ENCODE peak calls at places on chromosome 1, in four cellular contexts. A is kidney; G is CD8-positive, alpha-beta T cell; D is dorsolateral prefrontal cortex. T is an unnamed sample.

GRCh38 chr1:210332719-210333398 is 4.2 kb downstream of the HHAT start:
- DNase-seq in A (no peak), G (peak; percentile 8), D (no peak), T (no peak)

GRCh38 chr1:81950037-81950436 is 149.3 kb downstream of the ADGRL2 start:
- DNase-seq in G (no peak), D (no peak), A (no peak), T (no peak)

GRCh38 chr1:245578751-245579150 is 424.0 kb downstream of the KIF26B start:
- DNase-seq in D (no peak), G (no peak), A (no peak), T (no peak)

GRCh38 chr1:8077120-8077573 is 51.0 kb upstream of the ERRFI1 start:
- DNase-seq in G (no peak), D (no peak), A (peak; percentile 86), T (no peak)

GRCh38 chr1:2044510-2045319 is 5.5 kb upstream of the PRKCZ start:
- DNase-seq in G (peak; percentile 69), D (no peak), A (peak; percentile 89), T (peak; percentile 81)

GRCh38 chr1:97902067-97902466 is 18.8 kb downstream of the DPYD start:
- DNase-seq in G (no peak), A (no peak), D (no peak), T (no peak)

GRCh38 chr1:198079432-198079951 is 77.3 kb upstream of the NEK7 start:
- DNase-seq in D (no peak), A (no peak), G (no peak), T (no peak)

GRCh38 chr1:10509823-10510509 is 35.2 kb downstream of the PEX14 start:
- DNase-seq in A (no peak), G (no peak), D (no peak), T (no peak)

GRCh38 chr1:75134939-75135828 is 996 bp downstream of the LHX8 start:
- DNase-seq in A (no peak), G (no peak), D (no peak), T (no peak)

GRCh38 chr1:197928849-197929336 is 11.7 kb downstream of the LHX9 start:
- DNase-seq in G (no peak), D (no peak), A (no peak), T (no peak)

GRCh38 chr1:99527078-99527477 is 118.8 kb upstream of the PALMD start:
- DNase-seq in A (no peak), G (no peak), D (no peak), T (no peak)

GRCh38 chr1:966603-967295 is 467 bp downstream of the PLEKHN1 start:
- DNase-seq in D (no peak), G (peak; percentile 32), A (peak; percentile 94), T (peak; percentile 75)

GRCh38 chr1:39509360-39510009 is 18.0 kb downstream of the BMP8A start:
- DNase-seq in A (peak; percentile 85), G (no peak), D (no peak), T (peak; percentile 66)

GRCh38 chr1:116508984-116509980 is 61.5 kb downstream of the CD58 start:
- DNase-seq in G (no peak), D (no peak), A (no peak), T (no peak)

GRCh38 chr1:34864759-34865158 is 5.2 kb upstream of the SMIM12 start:
- DNase-seq in A (no peak), G (no peak), D (no peak), T (no peak)

GRCh38 chr1:34863501-34863900 is 4.0 kb upstream of the SMIM12 start:
- DNase-seq in G (no peak), A (no peak), D (no peak), T (no peak)

GRCh38 chr1:34858901-34859441 is 578 bp downstream of the SMIM12 start:
- DNase-seq in D (no peak), A (no peak), G (no peak), T (no peak)

GRCh38 chr1:34856697-34857096 is 2.9 kb downstream of the SMIM12 start:
- DNase-seq in D (no peak), A (no peak), G (no peak), T (no peak)

DNA sequence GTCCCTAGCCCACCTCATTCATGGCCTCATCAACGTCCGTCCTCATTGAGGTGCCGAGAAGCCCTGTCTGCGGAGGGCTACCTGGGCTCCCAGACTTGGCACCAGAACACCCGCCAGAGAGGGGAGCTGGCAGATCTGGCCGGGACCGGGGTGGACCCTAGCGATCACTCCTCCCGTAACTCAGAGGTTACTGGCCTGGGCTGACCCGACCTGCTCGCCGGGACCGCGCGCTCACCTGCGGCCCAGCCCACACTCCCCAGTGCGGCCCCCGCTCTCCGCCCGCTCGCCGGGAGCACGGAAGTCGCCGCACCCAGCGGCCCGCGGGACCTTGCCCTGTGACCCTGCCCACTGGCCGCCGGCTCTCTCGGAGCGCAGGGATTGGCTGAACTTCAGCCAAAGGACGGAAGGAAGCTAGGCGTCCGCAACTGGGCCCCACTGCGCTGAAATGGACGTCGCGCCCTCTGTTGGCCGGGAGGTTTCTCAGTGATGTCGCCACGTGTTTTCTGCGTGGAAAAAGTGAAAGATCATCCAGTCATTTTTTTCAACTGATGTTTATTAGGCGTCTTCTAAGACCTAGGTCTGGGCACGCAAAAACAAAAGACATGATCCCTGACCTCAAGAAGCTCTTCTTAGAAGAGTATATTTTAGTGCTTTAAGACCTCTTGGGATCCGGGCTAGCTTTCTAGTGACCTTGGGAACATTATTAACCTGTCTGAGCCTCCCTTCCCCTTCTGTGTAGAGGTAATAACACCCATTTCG is at the start of gene SMIM12:
- DNase-seq in A (peak; percentile 97), D (peak; percentile 89), G (peak; percentile 76), T (peak; percentile 97)
- TF ChIP-seq CTCF in A (peak; percentile 88), D (peak; percentile 98), G (peak; percentile 73), T (peak; percentile 67)

DNA sequence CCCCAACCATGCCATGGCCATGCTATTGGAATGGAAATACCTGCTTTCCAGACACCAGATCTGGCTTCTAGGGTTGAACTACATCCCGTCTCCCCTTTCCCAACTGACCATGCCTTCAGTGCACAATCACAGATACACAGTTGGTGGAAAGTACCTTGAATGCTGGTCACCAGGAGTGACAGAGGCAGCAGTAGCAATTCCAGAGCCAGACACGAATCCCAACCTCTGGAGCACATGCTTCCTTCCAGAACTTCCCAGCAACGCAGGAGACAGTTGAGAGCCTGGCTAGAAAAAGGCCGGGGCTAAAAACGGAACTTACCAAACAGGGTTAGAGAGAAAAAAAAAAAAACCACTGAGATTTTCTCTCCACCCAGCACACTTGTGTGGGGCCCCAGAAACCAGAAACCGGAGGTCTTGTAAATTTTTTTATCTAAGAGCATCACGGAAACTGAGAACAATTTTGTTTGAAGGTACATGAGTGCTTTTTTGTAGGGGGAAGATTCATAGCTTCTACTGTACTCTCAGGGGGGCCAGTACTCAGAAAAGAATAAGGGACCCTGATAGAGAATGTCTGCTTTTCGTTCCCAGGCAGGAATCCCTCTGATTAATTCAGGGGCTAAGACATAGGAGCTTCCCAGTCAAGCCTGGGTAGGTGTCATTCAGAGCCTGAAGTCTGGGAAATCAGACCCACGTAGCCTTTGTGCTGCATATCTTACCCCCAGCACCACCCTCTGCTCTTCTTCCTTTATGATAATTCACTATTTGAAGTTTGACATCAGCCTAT is at the start of gene CD48:
- DNase-seq in A (no peak), D (no peak), G (no peak), T (no peak)
- H3K4me3 ChIP-seq in A (no peak within 1 kb of the TSS), D (no peak within 1 kb of the TSS), G (peak within 1 kb of the TSS; percentile 89), T (peak within 1 kb of the TSS; percentile 17)

DNA sequence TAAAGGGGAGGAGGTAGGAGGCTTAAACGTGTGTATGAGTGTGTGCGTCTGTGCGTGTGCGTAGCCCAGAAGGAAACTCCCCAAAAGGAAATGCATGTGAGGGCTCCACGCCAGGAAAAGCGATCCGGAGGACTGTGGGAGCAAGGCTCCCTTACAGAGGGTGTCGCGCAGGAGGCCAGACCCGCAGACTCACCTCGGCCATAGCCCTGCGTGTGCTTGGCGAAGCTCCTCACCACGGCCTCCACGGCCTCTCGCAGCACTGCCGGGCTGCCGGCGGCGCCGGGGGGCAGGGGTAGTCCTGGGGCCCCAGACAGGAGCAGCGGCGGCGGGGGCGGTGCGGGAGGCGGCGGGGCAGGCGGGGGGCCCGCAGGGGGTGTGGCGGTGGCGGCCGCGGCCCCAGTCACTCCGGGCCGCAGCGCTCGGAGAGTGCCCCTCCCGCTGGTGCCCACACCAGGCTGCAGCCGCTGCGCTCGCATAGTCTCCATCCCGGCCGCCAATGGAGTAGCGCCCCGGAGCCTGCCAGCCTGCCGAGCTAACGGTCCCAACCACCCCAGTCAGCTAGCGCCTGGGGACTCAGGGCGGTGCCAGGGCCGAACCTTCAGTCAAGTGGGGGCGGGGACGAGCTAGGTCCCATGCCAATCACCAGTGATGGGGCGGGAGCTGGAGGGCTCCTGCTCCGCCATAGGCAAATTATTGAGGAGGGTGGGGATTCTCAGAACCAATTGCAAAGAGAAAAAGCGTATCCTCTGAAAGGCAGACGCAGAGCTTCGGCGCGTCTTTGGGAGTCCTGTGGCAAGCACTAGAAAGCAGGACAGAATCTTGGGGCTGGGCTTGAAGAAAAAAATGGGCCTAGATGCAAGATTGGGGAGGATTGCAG is at the start of gene LIX1L:
- DNase-seq in G (peak; percentile 87), A (peak; percentile 98), D (peak; percentile 97), T (peak; percentile 97)
- TF ChIP-seq CTCF in G (no peak), A (no peak), D (no peak), T (no peak)

DNA sequence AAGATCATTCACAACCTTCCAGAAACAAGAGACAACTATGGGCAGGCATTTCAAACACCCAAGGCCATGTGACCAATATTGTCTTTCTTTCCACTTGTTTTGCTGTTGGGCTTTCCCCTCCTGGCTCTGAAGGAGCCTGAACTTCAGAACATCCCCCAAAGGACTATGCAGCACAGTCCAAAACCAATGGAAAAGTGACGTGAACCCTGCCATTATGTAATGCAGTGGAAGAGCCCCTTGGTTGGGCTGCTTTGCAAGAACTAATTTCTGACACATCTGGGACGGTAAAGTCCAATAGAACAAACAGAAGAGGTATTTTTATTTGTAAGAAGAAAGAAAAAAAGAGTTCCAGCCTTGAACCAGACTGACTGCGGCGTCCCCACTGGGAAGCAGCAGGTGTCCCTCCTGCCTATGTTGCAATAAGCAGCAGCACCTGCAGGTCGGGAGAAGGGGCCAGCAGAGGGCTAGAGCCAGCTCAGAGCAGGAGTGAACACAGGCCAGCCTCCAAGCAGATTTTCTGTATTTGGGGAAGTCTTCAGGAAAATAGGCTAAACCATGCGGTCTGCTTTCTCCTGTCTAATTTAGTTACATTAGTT is 116.7 kb downstream of the CDC7 start:
- DNase-seq in D (no peak), G (no peak), A (no peak), T (peak; percentile 79)
- H3K4me3 ChIP-seq in D (no peak overlapping the region), G (no peak overlapping the region), A (no peak overlapping the region), T (no peak overlapping the region)

DNA sequence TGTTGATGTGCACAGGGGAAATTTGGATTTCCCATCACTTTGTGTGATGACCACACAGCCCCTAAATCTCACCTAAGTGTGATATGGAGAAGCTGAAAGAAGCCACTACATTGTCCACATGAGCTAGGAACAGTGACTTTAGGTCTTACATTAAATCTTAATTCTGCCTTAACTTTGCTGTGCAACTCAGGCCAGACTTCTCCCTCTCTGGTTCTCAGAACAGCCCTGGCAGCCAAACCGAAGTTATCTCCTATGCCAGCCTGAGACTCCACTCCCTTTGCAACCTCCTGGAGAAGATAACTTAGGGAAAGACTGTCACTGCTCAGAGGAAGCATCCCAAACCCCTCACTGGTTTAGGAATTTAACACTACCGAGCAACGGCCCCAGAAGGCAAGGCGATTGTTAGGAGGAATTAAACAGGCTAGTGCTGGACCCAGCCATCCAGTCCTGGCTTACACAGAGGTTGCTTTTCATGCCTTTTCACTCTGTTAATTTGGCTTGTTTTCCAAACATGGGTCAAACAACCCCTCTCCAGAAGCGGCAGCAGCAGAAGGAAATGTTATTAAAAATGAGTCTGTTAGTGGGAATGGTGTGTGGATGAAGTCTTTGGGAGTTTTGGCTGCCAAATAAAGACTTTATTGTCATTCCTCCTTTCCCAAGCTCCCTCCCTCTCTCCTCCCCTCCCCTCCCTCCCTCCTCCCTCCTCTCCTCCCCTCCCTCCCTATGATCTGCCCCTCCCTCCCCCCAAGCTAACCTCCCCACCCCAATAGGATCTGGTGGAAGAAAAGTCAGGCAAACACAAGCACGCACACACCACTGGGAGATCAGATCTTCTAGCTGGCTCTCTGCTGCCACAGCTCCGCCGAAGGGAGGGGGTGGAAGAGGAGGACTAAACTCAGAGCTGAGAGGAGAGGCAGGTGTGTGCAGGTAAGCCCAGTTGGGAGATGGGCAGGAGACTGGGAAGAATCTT is at the start of gene PRELP:
- DNase-seq in G (no peak), D (no peak), A (peak; percentile 60), T (no peak)
- TF ChIP-seq CTCF in G (no peak), D (no peak), A (no peak), T (no peak)